ENCODE peak calls at places on chromosomes 7 and 10, in six cellular contexts. I is CD8-positive, alpha-beta memory T cell; D is astrocyte; Z is body of pancreas; A is psoas muscle; K is adrenal gland. F is an unnamed sample.

GRCh38 chr10:124449170-124450009 is 445 bp downstream of the NKX1-2 start:
- DNase-seq in D (no peak), Z (no peak), A (no peak), K (no peak), I (no peak), F (no peak)

GRCh38 chr7:83599131-83599530 is 49.8 kb downstream of the SEMA3E start:
- DNase-seq in A (no peak), Z (no peak), K (no peak), I (no peak), D (no peak), F (no peak)

GRCh38 chr10:22159979-22160378 is 57.8 kb downstream of the EBLN1 start:
- DNase-seq in I (no peak), Z (no peak), D (no peak), A (no peak), K (no peak), F (no peak)

GRCh38 chr7:30465342-30466170 is 13.0 kb downstream of the NOD1 start:
- DNase-seq in Z (no peak), A (no peak), I (no peak), D (no peak), K (no peak), F (no peak)

GRCh38 chr7:128938524-128939074 is 872 bp downstream of the IRF5 start:
- DNase-seq in Z (peak), A (no peak), K (peak), I (no peak), D (no peak), F (no peak)

GRCh38 chr7:46939558-46939957 is 642.4 kb downstream of the TNS3 start:
- DNase-seq in Z (no peak), I (no peak), K (no peak), A (no peak), D (no peak), F (no peak)

GRCh38 chr10:72375585-72375984 is 20.9 kb upstream of the DNAJB12 start:
- DNase-seq in K (no peak), A (no peak), D (no peak), Z (no peak), I (no peak), F (no peak)

GRCh38 chr10:66440562-66440961 is 485.3 kb upstream of the LRRTM3 start:
- DNase-seq in D (no peak), A (no peak), Z (no peak), K (no peak), I (no peak), F (no peak)

GRCh38 chr7:155882596-155882995 is 70.3 kb upstream of the SHH start:
- DNase-seq in K (no peak), A (no peak), Z (no peak), D (peak), I (no peak), F (no peak)

GRCh38 chr10:21173964-21174669 is 277.0 kb upstream of the NEBL start:
- DNase-seq in D (no peak), K (peak), I (no peak), Z (peak), A (peak), F (no peak)

GRCh38 chr10:97117372-97117771 is 68.4 kb downstream of the SLIT1 start:
- DNase-seq in I (no peak), K (no peak), Z (no peak), D (no peak), A (no peak), F (no peak)

GRCh38 chr10:110802551-110803238 is 69.0 kb upstream of the PDCD4 start:
- DNase-seq in K (peak), D (peak), I (no peak), Z (peak), A (peak), F (peak)

GRCh38 chr7:100562195-100563099 is 11.3 kb downstream of the SAP25 start:
- DNase-seq in D (no peak), Z (no peak), I (no peak), K (no peak), A (no peak), F (no peak)

GRCh38 chr10:107971973-107972372 is 807.5 kb upstream of the SORCS1 start:
- DNase-seq in Z (no peak), I (no peak), K (no peak), D (peak), A (no peak), F (peak)

GRCh38 chr10:66926841-66927240 is 1.0 kb downstream of the LRRTM3 start:
- DNase-seq in A (no peak), K (no peak), D (no peak), Z (no peak), I (no peak), F (no peak)

GRCh38 chr7:45969940-45970339 is 48.9 kb upstream of the IGFBP3 start:
- DNase-seq in A (no peak), Z (no peak), K (no peak), D (no peak), I (no peak), F (no peak)

GRCh38 chr7:7858559-7858958 is 110.0 kb upstream of the GLCCI1 start:
- DNase-seq in A (no peak), K (no peak), D (no peak), I (no peak), Z (no peak), F (no peak)

GRCh38 chr7:32070406-32071360 is at the start of gene PDE1C:
- DNase-seq in D (no peak), K (no peak), A (no peak), I (no peak), Z (no peak), F (no peak)

GRCh38 chr7:106770191-106770590 is 94.9 kb upstream of the PIK3CG start:
- DNase-seq in Z (no peak), K (no peak), D (peak), I (no peak), A (no peak), F (peak)

DNA sequence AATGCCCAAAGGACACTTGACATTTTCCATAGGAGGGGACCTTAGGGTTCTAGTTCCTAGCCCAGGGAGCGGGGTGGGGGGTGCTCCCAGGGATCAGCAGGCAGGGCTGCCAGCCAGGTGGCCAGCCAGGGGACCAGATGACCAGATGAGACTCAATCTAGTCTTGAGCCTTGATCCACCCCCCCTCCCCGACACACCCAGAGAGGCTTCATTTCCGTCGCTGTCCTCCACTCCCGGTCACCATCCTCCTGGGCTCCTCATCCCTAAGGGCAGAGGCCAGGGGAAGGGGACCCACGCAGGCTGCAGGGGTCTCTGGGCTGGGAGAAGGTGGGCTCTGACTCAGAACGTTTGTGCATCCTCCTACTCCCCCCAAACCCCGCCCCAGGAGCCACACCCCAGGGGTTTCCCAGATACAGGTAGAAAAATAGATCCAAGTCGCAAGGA is 1.0 kb downstream of the STX1A start:
- DNase-seq in D (no peak), Z (no peak), A (no peak), K (no peak), I (no peak), F (no peak)
- H3K4me3 ChIP-seq in D (peak), Z (no peak), A (peak), K (no peak), I (peak), F (peak)

GRCh38 chr7:16951483-16952080 is 69.8 kb upstream of the AGR3 start:
- DNase-seq in K (no peak), A (no peak), D (no peak), I (no peak), Z (no peak), F (no peak)
- H3K4me3 ChIP-seq in K (no peak), A (no peak), D (no peak), I (no peak), Z (no peak), F (no peak)

GRCh38 chr10:132665946-132666732 is 119.8 kb downstream of the NKX6-2 start:
- DNase-seq in Z (no peak), K (no peak), D (peak), I (no peak), A (no peak), F (peak)
- H3K4me3 ChIP-seq in Z (no peak), K (no peak), D (peak), I (no peak), A (no peak), F (no peak)

GRCh38 chr10:6349846-6350245 is 147.1 kb downstream of the PFKFB3 start:
- DNase-seq in A (no peak), D (no peak), K (no peak), Z (no peak), I (no peak), F (no peak)

GRCh38 chr10:6348091-6348862 is 145.5 kb downstream of the PFKFB3 start:
- DNase-seq in D (peak), Z (peak), I (peak), K (peak), A (peak), F (no peak)

GRCh38 chr10:6345404-6345803 is 142.7 kb downstream of the PFKFB3 start:
- DNase-seq in Z (no peak), I (no peak), A (no peak), K (no peak), D (no peak), F (no peak)

GRCh38 chr10:6346621-6347020 is 143.9 kb downstream of the PFKFB3 start:
- DNase-seq in Z (no peak), K (no peak), I (no peak), A (no peak), D (no peak), F (no peak)

DNA sequence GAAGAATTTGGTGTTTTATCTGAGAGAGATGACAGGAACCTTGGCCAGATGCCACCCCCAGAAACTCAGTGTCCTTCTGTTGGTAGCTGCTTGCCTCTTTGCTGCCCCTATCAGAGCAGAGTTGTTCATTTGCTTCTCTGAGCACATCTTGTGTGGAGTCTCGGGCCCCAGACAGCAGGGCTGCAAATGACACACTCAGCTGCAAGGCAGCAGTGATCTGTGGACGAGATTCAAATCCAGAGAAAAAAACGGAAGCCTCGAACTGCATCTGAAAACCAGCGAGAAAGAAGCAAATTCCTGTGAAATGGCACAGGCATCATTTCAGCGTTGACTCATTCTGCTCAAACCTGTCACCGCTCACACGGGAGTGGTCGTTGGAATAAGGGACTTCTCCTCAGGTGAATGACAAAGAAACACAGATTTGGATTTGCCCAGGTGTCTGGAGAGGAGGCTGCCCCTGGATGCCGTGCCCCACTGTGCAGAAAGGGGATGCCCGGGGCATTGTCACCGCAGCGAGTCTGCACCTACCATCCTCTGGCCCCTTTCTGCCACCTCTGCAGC is 144.7 kb downstream of the PFKFB3 start:
- DNase-seq in Z (peak), A (peak), K (peak), I (peak), D (peak), F (no peak)
- H3K4me3 ChIP-seq in Z (no peak), A (no peak), K (no peak), I (peak), D (no peak), F (no peak)